ENCODE peak calls at places on chromosomes 4 and X, in six cellular contexts. I, Y, J, Q, Z and N are unnamed samples.

GRCh38 chr4:75892508-75892907 is 9.7 kb downstream of the PPEF2 start:
- DNase-seq in I (no peak), Y (no peak), J (no peak), Q (no peak), Z (no peak), N (no peak)

GRCh38 chr4:13327991-13328390 is 156.1 kb downstream of the RAB28 start:
- DNase-seq in I (no peak), Y (no peak), J (no peak), Q (no peak), Z (no peak), N (no peak)

GRCh38 chr4:29051381-29051965 is 1668.7 kb upstream of the PCDH7 start:
- DNase-seq in I (no peak), Y (no peak), J (no peak), Q (no peak), Z (no peak), N (no peak)

GRCh38 chr4:8184061-8184460 is 15.0 kb upstream of the SH3TC1 start:
- DNase-seq in I (no peak), Y (no peak), J (no peak), Q (no peak), Z (no peak), N (no peak)

GRCh38 chr4:149029056-149029651 is 586.9 kb upstream of the NR3C2 start:
- DNase-seq in I (peak), Y (no peak), J (no peak), Q (no peak), Z (no peak), N (no peak)

GRCh38 chrX:115344885-115345653 is 55.6 kb downstream of the LUZP4 start:
- DNase-seq in I (peak), Y (peak), J (no peak), Q (peak), Z (peak), N (peak)

GRCh38 chr4:128648021-128648420 is 161.5 kb upstream of the JADE1 start:
- DNase-seq in I (no peak), Y (no peak), J (no peak), Q (no peak), Z (no peak), N (no peak)

GRCh38 chrX:110699109-110699508 is 96.5 kb downstream of the CHRDL1 start:
- DNase-seq in I (no peak), Y (no peak), J (no peak), Q (no peak), Z (no peak), N (no peak)

GRCh38 chrX:43861750-43862149 is 20.5 kb downstream of the MAOB start:
- DNase-seq in I (no peak), Y (no peak), J (no peak), Q (no peak), Z (no peak), N (no peak)

GRCh38 chr4:77827343-77827742 is 8.2 kb upstream of the CNOT6L start:
- DNase-seq in I (no peak), Y (no peak), J (no peak), Q (no peak), Z (no peak), N (no peak)

GRCh38 chrX:46840946-46841740 is 4.3 kb downstream of the RP2 start:
- DNase-seq in I (no peak), Y (no peak), J (no peak), Q (no peak), Z (peak), N (no peak)

GRCh38 chrX:7110821-7111276 is 36.7 kb upstream of the STS start:
- DNase-seq in I (no peak), Y (no peak), J (no peak), Q (no peak), Z (no peak), N (no peak)